ENCODE peak calls at places on chromosome 6, in eight cellular contexts. N is fibroblast of lung, Z is PC-3, T is neural progenitor cell, F is H1, R is GM12878, X is IMR-90, V is HepG2. Q is an unnamed sample. For H3K36me3, the result is how much of the 10 kb centered on the place peaks cover.

GRCh38 chr6:98827295-98828159 is 6.8 kb upstream of the POU3F2 start:
- DNase-seq in N (no peak), Z (no peak), T (peak), F (peak), R (no peak), X (no peak), V (no peak), Q (peak)

GRCh38 chr6:146884728-146885127 is 286.0 kb downstream of the ADGB start:
- DNase-seq in N (no peak), Z (no peak), T (no peak), F (no peak), R (no peak), X (no peak), V (no peak), Q (no peak)

GRCh38 chr6:151402228-151402627 is 10.9 kb upstream of the ZBTB2 start:
- DNase-seq in N (no peak), Z (no peak), T (no peak), F (no peak), R (no peak), X (no peak), V (no peak), Q (no peak)

GRCh38 chr6:11475019-11475418 is 62.5 kb upstream of the TMEM170B start:
- DNase-seq in N (peak), Z (no peak), T (no peak), F (no peak), R (no peak), X (no peak), V (no peak), Q (no peak)

GRCh38 chr6:149397384-149397783 is 2.7 kb upstream of the SUMO4 start:
- DNase-seq in N (no peak), Z (no peak), T (no peak), F (no peak), R (no peak), X (no peak), V (no peak), Q (no peak)

GRCh38 chr6:163260111-163260895 is 154.2 kb upstream of the QKI start:
- DNase-seq in N (peak), Z (no peak), T (peak), F (peak), R (no peak), X (no peak), V (no peak), Q (peak)

GRCh38 chr6:41373919-41374617 is 38.7 kb downstream of the NCR2 start:
- DNase-seq in N (no peak), Z (no peak), T (peak), F (peak), R (no peak), X (no peak), V (no peak), Q (peak)

GRCh38 chr6:138456393-138456775 is 42.9 kb downstream of the NHSL1 start:
- DNase-seq in N (no peak), Z (no peak), T (no peak), F (no peak), R (no peak), X (no peak), V (no peak), Q (no peak)

GRCh38 chr6:145562771-145563615 is 172.3 kb downstream of the EPM2A start:
- DNase-seq in N (no peak), Z (no peak), T (no peak), F (no peak), R (no peak), X (peak), V (no peak), Q (no peak)

GRCh38 chr6:118708736-118709135 is 57.3 kb upstream of the CEP85L start:
- DNase-seq in N (peak), Z (peak), T (no peak), F (no peak), R (no peak), X (peak), V (no peak), Q (no peak)

GRCh38 chr6:135064586-135064985 is 10.0 kb upstream of the HBS1L start:
- DNase-seq in N (no peak), Z (no peak), T (no peak), F (no peak), R (no peak), X (no peak), V (no peak), Q (no peak)

GRCh38 chr6:52074155-52074554 is 13.3 kb downstream of the PKHD1 start:
- DNase-seq in N (no peak), Z (peak), T (no peak), F (no peak), R (no peak), X (no peak), V (no peak), Q (no peak)

DNA sequence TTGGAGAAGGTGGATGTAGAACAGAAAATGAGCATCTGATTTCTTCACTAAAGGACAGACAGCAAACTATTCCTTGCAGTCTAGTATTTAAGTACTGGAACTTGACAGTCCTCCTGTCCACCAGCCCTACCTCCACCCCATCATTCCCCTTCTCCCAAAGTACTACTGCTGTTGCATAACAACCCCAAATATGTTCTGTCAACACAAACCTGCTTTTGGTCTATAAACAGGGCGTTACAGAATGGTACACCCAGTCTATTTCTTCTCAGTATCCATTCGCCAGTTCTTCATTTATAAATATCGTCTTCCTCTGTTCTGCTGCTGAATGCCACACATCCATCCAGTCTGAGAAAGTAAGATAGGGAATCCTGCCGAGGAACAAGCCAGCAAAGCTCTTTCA is 27.7 kb upstream of the SLC22A1 start:
- DNase-seq in N (no peak), Z (no peak), T (no peak), F (no peak), R (no peak), X (no peak), V (no peak), Q (no peak)
- H3K36me3 ChIP-seq in N (under half), Z (under half), T (under half), F (under half), R (under half), X (half or more), V (half or more), Q (half or more)

GRCh38 chr6:17102258-17102870 is 514 bp downstream of the STMND1 start:
- DNase-seq in N (no peak), Z (no peak), T (no peak), F (no peak), R (no peak), X (no peak), V (no peak), Q (no peak)
- H3K9ac ChIP-seq in N (no peak), Z (no peak), T (no peak), F (no peak), R (no peak), X (no peak), V (no peak), Q (peak)

GRCh38 chr6:101666256-101666655 is 272.7 kb downstream of the GRIK2 start:
- DNase-seq in N (peak), Z (peak), T (peak), F (no peak), R (no peak), X (peak), V (peak), Q (no peak)

GRCh38 chr6:101663099-101663498 is 269.6 kb downstream of the GRIK2 start:
- DNase-seq in N (no peak), Z (no peak), T (no peak), F (no peak), R (no peak), X (no peak), V (no peak), Q (no peak)

DNA sequence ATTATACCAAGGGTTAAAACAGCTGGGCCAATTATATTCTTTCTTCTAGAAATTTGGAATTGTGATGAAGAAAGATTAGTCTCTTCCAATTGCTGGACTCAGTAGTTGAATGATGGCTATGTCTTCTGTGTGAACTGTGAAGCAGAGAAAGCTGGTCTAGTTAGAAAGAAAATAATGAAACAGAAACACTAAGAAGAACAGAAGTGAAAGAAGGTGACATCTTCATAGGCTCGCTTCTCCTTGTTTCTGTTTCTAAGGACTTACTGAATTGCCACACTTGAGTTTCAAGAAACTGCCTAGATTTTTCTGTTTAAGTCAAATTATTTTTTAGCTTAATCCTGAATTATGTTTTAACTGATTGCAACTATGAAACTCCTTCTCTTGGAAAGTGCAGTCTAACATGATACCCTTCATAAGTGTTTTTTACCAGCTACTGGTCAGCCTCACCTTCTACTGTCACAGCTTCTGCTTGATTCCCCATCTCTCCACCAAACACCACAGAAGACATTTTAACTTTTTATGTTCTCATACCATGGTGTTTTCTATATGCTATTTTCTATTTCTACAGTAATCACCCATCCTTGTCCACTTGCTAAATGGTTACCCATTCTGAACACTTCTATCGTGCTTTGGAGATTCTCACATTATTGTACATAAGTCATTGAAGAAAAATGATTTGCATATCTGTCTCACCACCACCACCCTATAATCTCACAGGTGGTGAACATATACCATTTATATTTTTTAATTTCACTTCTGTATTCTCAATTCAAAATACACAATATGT is 268.8 kb downstream of the GRIK2 start:
- DNase-seq in N (no peak), Z (no peak), T (no peak), F (no peak), R (no peak), X (no peak), V (no peak), Q (no peak)
- TF ChIP-seq CTCF in N (no peak), Z (no peak), T (no peak), F (no peak), R (no peak), X (no peak), V (no peak), Q (no peak)

DNA sequence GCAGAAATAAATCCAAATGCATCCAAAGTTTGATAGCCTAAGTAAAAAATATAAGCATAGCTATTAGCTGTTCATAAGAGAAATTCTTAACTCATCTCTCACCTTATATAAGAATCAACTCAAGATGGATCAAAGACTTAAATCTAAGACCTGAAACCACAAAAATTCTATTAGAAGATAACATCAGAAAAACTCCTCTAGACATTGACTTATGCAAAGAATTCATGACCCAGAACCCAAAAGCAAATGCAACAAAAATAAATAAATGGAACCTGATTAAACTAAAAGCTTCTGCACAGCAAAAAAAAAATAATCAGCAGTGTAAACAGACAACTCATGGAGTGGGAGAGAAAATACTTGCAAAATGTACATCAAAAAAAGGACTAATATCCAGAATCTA is 184.3 kb downstream of the TFAP2A start:
- DNase-seq in N (no peak), Z (peak), T (no peak), F (no peak), R (no peak), X (no peak), V (no peak), Q (no peak)
- H3K36me3 ChIP-seq in N (under half), Z (under half), T (under half), F (under half), R (under half), X (under half), V (under half), Q (under half)

GRCh38 chr6:74931567-74931966 is 274.3 kb downstream of the COL12A1 start:
- DNase-seq in N (peak), Z (peak), T (no peak), F (no peak), R (no peak), X (peak), V (no peak), Q (no peak)

GRCh38 chr6:74928203-74928602 is 277.6 kb downstream of the COL12A1 start:
- DNase-seq in N (no peak), Z (no peak), T (no peak), F (no peak), R (no peak), X (no peak), V (no peak), Q (no peak)

GRCh38 chr6:74927299-74927698 is 278.6 kb downstream of the COL12A1 start:
- DNase-seq in N (no peak), Z (no peak), T (no peak), F (no peak), R (no peak), X (no peak), V (no peak), Q (no peak)

DNA sequence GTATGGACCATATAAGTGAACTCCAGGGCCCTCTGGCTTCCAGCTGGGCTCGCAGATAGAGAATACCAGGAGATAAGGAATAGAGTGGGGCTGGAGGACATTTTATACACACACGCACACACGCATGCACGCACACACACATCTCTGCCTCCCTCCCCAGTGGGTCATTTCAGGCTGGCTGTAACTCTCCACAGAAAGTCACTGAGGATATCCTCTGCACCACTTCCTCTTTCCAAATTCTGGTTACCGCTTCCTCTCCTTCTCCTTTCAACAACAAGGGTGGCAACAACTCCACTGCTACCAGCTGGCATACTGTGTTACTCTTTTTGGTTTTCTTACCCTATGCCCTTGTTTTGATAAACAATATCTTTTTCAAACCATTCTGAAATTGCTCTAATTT is 280.2 kb downstream of the COL12A1 start:
- DNase-seq in N (no peak), Z (no peak), T (no peak), F (no peak), R (no peak), X (no peak), V (no peak), Q (no peak)
- H3K9ac ChIP-seq in N (no peak), Z (no peak), T (no peak), F (no peak), R (no peak), X (no peak), V (no peak), Q (no peak)

GRCh38 chr6:44533221-44533820 is 145.8 kb downstream of the CDC5L start:
- DNase-seq in N (no peak), Z (no peak), T (no peak), F (peak), R (no peak), X (no peak), V (no peak), Q (peak)
- TF ChIP-seq CTCF in N (no peak), Z (no peak), T (no peak), F (no peak), R (no peak), X (no peak), V (no peak), Q (no peak)

DNA sequence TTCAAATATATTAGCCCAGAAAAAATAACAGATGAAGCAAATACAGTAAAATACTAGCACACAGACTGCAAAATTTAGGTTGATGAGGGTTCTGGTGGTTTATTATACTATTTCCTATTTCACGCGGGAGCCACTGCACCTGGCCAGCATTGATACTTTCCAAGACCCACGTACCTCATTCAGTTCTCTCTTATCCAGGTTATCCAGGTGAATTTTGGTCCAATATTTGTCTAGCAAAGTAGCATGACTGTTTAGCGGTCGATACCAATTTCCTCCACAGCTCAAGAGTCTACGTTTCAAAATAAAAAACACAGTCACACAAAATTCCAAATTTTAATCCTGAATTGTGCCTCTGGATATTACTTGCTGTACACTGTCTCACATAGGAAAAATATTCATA is 34.8 kb downstream of the MDN1 start:
- DNase-seq in N (no peak), Z (no peak), T (no peak), F (no peak), R (no peak), X (no peak), V (no peak), Q (no peak)
- H3K36me3 ChIP-seq in N (under half), Z (under half), T (under half), F (under half), R (under half), X (under half), V (half or more), Q (half or more)

DNA sequence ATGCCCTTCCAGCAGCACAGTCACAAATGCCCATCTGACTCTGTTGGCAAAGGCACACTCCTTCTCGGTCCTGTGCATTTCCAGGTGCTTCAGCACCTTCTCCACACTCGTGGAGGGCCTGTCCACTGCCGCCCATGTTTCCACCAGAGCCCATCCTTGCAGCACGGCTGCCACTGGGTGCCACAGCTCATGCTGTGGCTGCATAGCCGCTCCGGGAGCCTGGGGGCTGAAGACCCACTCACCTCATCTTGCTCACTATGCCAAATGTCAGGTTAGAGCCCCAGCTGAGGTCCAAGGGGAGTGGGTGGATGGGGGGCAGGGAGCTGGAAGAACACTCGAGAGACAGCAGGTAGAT is 6.9 kb downstream of the ZKSCAN3 start:
- DNase-seq in N (no peak), Z (no peak), T (no peak), F (no peak), R (no peak), X (no peak), V (no peak), Q (no peak)
- H3K9ac ChIP-seq in N (peak), Z (peak), T (no peak), F (no peak), R (no peak), X (peak), V (peak), Q (no peak)

GRCh38 chr6:35258858-35259193 is 709 bp upstream of the ZNF76 start:
- DNase-seq in N (peak), Z (no peak), T (no peak), F (no peak), R (no peak), X (peak), V (peak), Q (no peak)
- TF ChIP-seq CTCF in N (no peak), Z (peak), T (peak), F (no peak), R (no peak), X (no peak), V (peak), Q (peak)

Q was measured in endodermal cell.